ENCODE peak calls at places on chromosomes 16 and 17, in five cellular contexts. V, P, X, H and G are unnamed samples.

GRCh38 chr17:62179525-62180161 is 114.6 kb upstream of the MED13 start:
- DNase-seq in V (no peak), P (no peak), X (no peak), H (no peak), G (no peak)

GRCh38 chr17:76272541-76273434 is 7.6 kb downstream of the UBALD2 start:
- DNase-seq in V (no peak), P (no peak), X (no peak), H (no peak), G (no peak)

GRCh38 chr16:87415441-87415840 is 23.3 kb downstream of the MAP1LC3B start:
- DNase-seq in V (no peak), P (no peak), X (no peak), H (no peak), G (no peak)

GRCh38 chr16:72291121-72291520 is 119.2 kb upstream of the PMFBP1 start:
- DNase-seq in V (no peak), P (no peak), X (no peak), H (no peak), G (no peak)

GRCh38 chr17:57860414-57860999 is 10.7 kb upstream of the MRPS23 start:
- DNase-seq in V (no peak), P (no peak), X (no peak), H (no peak), G (no peak)

GRCh38 chr16:30184430-30185140 is 1.2 kb downstream of the CORO1A start:
- DNase-seq in V (no peak), P (no peak), X (no peak), H (peak), G (no peak)

GRCh38 chr16:77760800-77761199 is 27.6 kb upstream of the VAT1L start:
- DNase-seq in V (no peak), P (no peak), X (no peak), H (no peak), G (no peak)

GRCh38 chr17:41814195-41814594 is 1.4 kb downstream of the FKBP10 start:
- DNase-seq in V (no peak), P (no peak), X (no peak), H (no peak), G (no peak)

GRCh38 chr16:11725457-11725856 is 17.2 kb downstream of the TXNDC11 start:
- DNase-seq in V (no peak), P (no peak), X (no peak), H (no peak), G (no peak)

GRCh38 chr16:54504372-54504771 is 217.8 kb upstream of the IRX3 start:
- DNase-seq in V (no peak), P (no peak), X (no peak), H (no peak), G (no peak)

GRCh38 chr16:89945654-89946053 is 2.9 kb upstream of the DEF8 start:
- DNase-seq in V (no peak), P (no peak), X (no peak), H (no peak), G (no peak)

GRCh38 chr16:2447920-2448583 is 11.9 kb upstream of the TEDC2 start:
- DNase-seq in V (no peak), P (no peak), X (no peak), H (no peak), G (no peak)